ENCODE peak calls at places on chromosomes 16 and 17, in eight cellular contexts. J, G, I, M, R, E, L and K are unnamed samples.

GRCh38 chr16:88392616-88393015 is 9.9 kb downstream of the ZNF469 start:
- DNase-seq in J (no peak), G (no peak), I (no peak), M (no peak), R (no peak), E (no peak), L (no peak), K (no peak)

GRCh38 chr17:35568561-35568960 is 7.9 kb upstream of the SLFN14 start:
- DNase-seq in J (no peak), G (peak), I (peak), M (peak), R (no peak), E (peak), L (no peak), K (no peak)

GRCh38 chr17:35683588-35683987 is 47.9 kb upstream of the RASL10B start:
- DNase-seq in J (no peak), G (no peak), I (no peak), M (no peak), R (no peak), E (no peak), L (no peak), K (no peak)

GRCh38 chr17:49552070-49552751 is 23.5 kb upstream of the NXPH3 start:
- DNase-seq in J (no peak), G (no peak), I (peak), M (no peak), R (no peak), E (no peak), L (no peak), K (no peak)

GRCh38 chr16:1980026-1980769 is 1.1 kb downstream of the NOXO1 start:
- DNase-seq in J (no peak), G (no peak), I (no peak), M (no peak), R (no peak), E (no peak), L (no peak), K (no peak)

GRCh38 chr17:2435181-2435741 is 34.4 kb upstream of the MNT start:
- DNase-seq in J (no peak), G (no peak), I (no peak), M (peak), R (no peak), E (no peak), L (no peak), K (no peak)

GRCh38 chr17:28187931-28188330 is 131.1 kb upstream of the TMEM97 start:
- DNase-seq in J (no peak), G (no peak), I (no peak), M (no peak), R (no peak), E (no peak), L (no peak), K (no peak)

GRCh38 chr16:2147981-2148671 is at the start of gene RAB26:
- DNase-seq in J (peak), G (peak), I (peak), M (peak), R (no peak), E (no peak), L (peak), K (peak)

GRCh38 chr17:68301438-68301959 is 10.2 kb downstream of the ARSG start:
- DNase-seq in J (no peak), G (no peak), I (no peak), M (no peak), R (no peak), E (no peak), L (no peak), K (no peak)

GRCh38 chr17:59972778-59973177 is 8.2 kb upstream of the RNFT1 start:
- DNase-seq in J (no peak), G (no peak), I (no peak), M (peak), R (no peak), E (no peak), L (no peak), K (no peak)

GRCh38 chr16:21166561-21166961 is 8.1 kb downstream of the LDAF1 start:
- DNase-seq in J (peak), G (no peak), I (no peak), M (no peak), R (no peak), E (no peak), L (no peak), K (no peak)

GRCh38 chr16:50916040-50916439 is 174.2 kb downstream of the CYLD start:
- DNase-seq in J (no peak), G (no peak), I (no peak), M (no peak), R (no peak), E (no peak), L (no peak), K (no peak)

GRCh38 chr17:64157669-64158180 is 27.8 kb upstream of the ERN1 start:
- DNase-seq in J (no peak), G (no peak), I (no peak), M (no peak), R (no peak), E (no peak), L (no peak), K (no peak)

GRCh38 chr17:44926841-44927525 is 11.7 kb upstream of the GFAP start:
- DNase-seq in J (no peak), G (no peak), I (no peak), M (no peak), R (no peak), E (no peak), L (no peak), K (no peak)

GRCh38 chr16:73019456-73020362 is 28.2 kb downstream of the ZFHX3 start:
- DNase-seq in J (no peak), G (no peak), I (no peak), M (peak), R (peak), E (no peak), L (no peak), K (no peak)

GRCh38 chr17:17840751-17841591 is 4.2 kb upstream of the SREBF1 start:
- DNase-seq in J (no peak), G (no peak), I (no peak), M (peak), R (no peak), E (no peak), L (no peak), K (no peak)

GRCh38 chr16:50244140-50244503 is 22.2 kb upstream of the ADCY7 start:
- DNase-seq in J (no peak), G (no peak), I (no peak), M (no peak), R (no peak), E (no peak), L (no peak), K (no peak)

GRCh38 chr17:30254150-30254549 is 18.7 kb upstream of the SLC6A4 start:
- DNase-seq in J (no peak), G (no peak), I (no peak), M (no peak), R (no peak), E (no peak), L (no peak), K (no peak)

GRCh38 chr17:82795615-82796014 is 43.8 kb downstream of the TBCD start:
- DNase-seq in J (no peak), G (no peak), I (no peak), M (no peak), R (no peak), E (no peak), L (no peak), K (no peak)

GRCh38 chr17:29870836-29871430 is 59.1 kb downstream of the SSH2 start:
- DNase-seq in J (no peak), G (no peak), I (no peak), M (peak), R (no peak), E (no peak), L (no peak), K (no peak)

GRCh38 chr17:15122857-15123256 is 142.3 kb downstream of the PMP22 start:
- DNase-seq in J (no peak), G (no peak), I (no peak), M (peak), R (no peak), E (no peak), L (no peak), K (no peak)

GRCh38 chr17:13036776-13037175 is 18.9 kb upstream of the ELAC2 start:
- DNase-seq in J (no peak), G (no peak), I (no peak), M (no peak), R (no peak), E (no peak), L (no peak), K (no peak)

GRCh38 chr17:64001763-64002529 is 3.8 kb downstream of the PRR29 start:
- DNase-seq in J (no peak), G (no peak), I (no peak), M (no peak), R (no peak), E (no peak), L (peak), K (no peak)

GRCh38 chr17:66469890-66470289 is 167.5 kb downstream of the PRKCA start:
- DNase-seq in J (no peak), G (no peak), I (no peak), M (no peak), R (no peak), E (no peak), L (no peak), K (no peak)

GRCh38 chr17:79841369-79842135 is 2.3 kb upstream of the CBX4 start:
- DNase-seq in J (no peak), G (no peak), I (no peak), M (no peak), R (no peak), E (no peak), L (no peak), K (no peak)

GRCh38 chr17:19012171-19013080 is 7.9 kb upstream of the FAM83G start:
- DNase-seq in J (no peak), G (no peak), I (no peak), M (no peak), R (no peak), E (no peak), L (no peak), K (no peak)

GRCh38 chr17:77207689-77208216 is 67.0 kb downstream of the SEC14L1 start:
- DNase-seq in J (no peak), G (no peak), I (no peak), M (no peak), R (no peak), E (no peak), L (no peak), K (no peak)

GRCh38 chr17:12519956-12520594 is 145.6 kb upstream of the MYOCD start:
- DNase-seq in J (no peak), G (no peak), I (no peak), M (peak), R (no peak), E (no peak), L (no peak), K (no peak)

GRCh38 chr17:1532836-1533602 is 16.6 kb upstream of the INPP5K start:
- DNase-seq in J (no peak), G (peak), I (peak), M (no peak), R (no peak), E (peak), L (no peak), K (no peak)

GRCh38 chr17:68305132-68305531 is 13.8 kb downstream of the ARSG start:
- DNase-seq in J (no peak), G (no peak), I (no peak), M (no peak), R (no peak), E (no peak), L (no peak), K (no peak)

GRCh38 chr16:27762441-27762840 is 212.5 kb downstream of the KATNIP start:
- DNase-seq in J (no peak), G (no peak), I (no peak), M (no peak), R (no peak), E (no peak), L (no peak), K (no peak)

GRCh38 chr16:72865835-72866234 is 182.1 kb downstream of the ZFHX3 start:
- DNase-seq in J (no peak), G (no peak), I (no peak), M (no peak), R (no peak), E (no peak), L (no peak), K (no peak)

GRCh38 chr17:56110463-56111138 is 42.7 kb upstream of the ANKFN1 start:
- DNase-seq in J (no peak), G (no peak), I (no peak), M (no peak), R (no peak), E (no peak), L (peak), K (no peak)

GRCh38 chr16:10466861-10467260 is 81.0 kb downstream of the ATF7IP2 start:
- DNase-seq in J (no peak), G (no peak), I (no peak), M (no peak), R (no peak), E (no peak), L (no peak), K (no peak)

GRCh38 chr17:22512506-22512905 is 820.2 kb downstream of the KCNJ18 start:
- DNase-seq in J (no peak), G (no peak), I (no peak), M (no peak), R (no peak), E (no peak), L (no peak), K (no peak)

GRCh38 chr16:89704281-89704680 is 2.8 kb upstream of the SPATA2L start:
- DNase-seq in J (no peak), G (no peak), I (no peak), M (no peak), R (no peak), E (no peak), L (no peak), K (no peak)

GRCh38 chr17:58247511-58248363 is 9.4 kb downstream of the LPO start:
- DNase-seq in J (no peak), G (no peak), I (no peak), M (no peak), R (no peak), E (no peak), L (no peak), K (no peak)

GRCh38 chr17:48818361-48818841 is 1.4 kb upstream of the TTLL6 start:
- DNase-seq in J (no peak), G (no peak), I (no peak), M (no peak), R (no peak), E (no peak), L (no peak), K (no peak)